ENCODE peak calls at places on chromosome 1, in ten cellular contexts. One of them, this sample, is unnamed.

GRCh38 chr1:159916240-159917051 is 8.9 kb downstream of the TAGLN2 start:
- DNase-seq in neural crest cell: no peak
- DNase-seq in SHP77: no peak
- DNase-seq in astrocyte of the spinal cord: peak
- DNase-seq in osteocyte: no peak
- DNase-seq in LoVo: peak
- DNase-seq in Kasumi-1: no peak
- DNase-seq in nephron progenitor cell: no peak
- DNase-seq in iris pigment epithelial cell: peak
- DNase-seq in H9: no peak
- DNase-seq in this sample: peak

GRCh38 chr1:21233480-21233879 is 56.8 kb downstream of the ECE1 start:
- DNase-seq in H9: no peak
- DNase-seq in neural crest cell: no peak
- DNase-seq in SHP77: no peak
- DNase-seq in iris pigment epithelial cell: no peak
- DNase-seq in osteocyte: no peak
- DNase-seq in nephron progenitor cell: no peak
- DNase-seq in LoVo: no peak
- DNase-seq in astrocyte of the spinal cord: no peak
- DNase-seq in Kasumi-1: peak
- DNase-seq in this sample: no peak

GRCh38 chr1:92653605-92654381 is 131.1 kb downstream of the EVI5 start:
- DNase-seq in H9: no peak
- DNase-seq in osteocyte: no peak
- DNase-seq in astrocyte of the spinal cord: no peak
- DNase-seq in nephron progenitor cell: no peak
- DNase-seq in neural crest cell: no peak
- DNase-seq in LoVo: no peak
- DNase-seq in Kasumi-1: no peak
- DNase-seq in iris pigment epithelial cell: no peak
- DNase-seq in SHP77: no peak
- DNase-seq in this sample: no peak

GRCh38 chr1:79539001-79539400 is 532.5 kb upstream of the ADGRL4 start:
- DNase-seq in LoVo: no peak
- DNase-seq in astrocyte of the spinal cord: no peak
- DNase-seq in osteocyte: no peak
- DNase-seq in iris pigment epithelial cell: no peak
- DNase-seq in nephron progenitor cell: no peak
- DNase-seq in SHP77: no peak
- DNase-seq in neural crest cell: no peak
- DNase-seq in Kasumi-1: no peak
- DNase-seq in H9: no peak
- DNase-seq in this sample: no peak

GRCh38 chr1:172778461-172779455 is 119.9 kb downstream of the FASLG start:
- DNase-seq in LoVo: no peak
- DNase-seq in Kasumi-1: peak
- DNase-seq in astrocyte of the spinal cord: no peak
- DNase-seq in neural crest cell: no peak
- DNase-seq in nephron progenitor cell: no peak
- DNase-seq in iris pigment epithelial cell: peak
- DNase-seq in SHP77: peak
- DNase-seq in osteocyte: no peak
- DNase-seq in H9: no peak
- DNase-seq in this sample: no peak

GRCh38 chr1:28417441-28418277 is 48.1 kb downstream of the PHACTR4 start:
- DNase-seq in Kasumi-1: no peak
- DNase-seq in LoVo: peak
- DNase-seq in iris pigment epithelial cell: peak
- DNase-seq in H9: no peak
- DNase-seq in SHP77: no peak
- DNase-seq in neural crest cell: no peak
- DNase-seq in nephron progenitor cell: no peak
- DNase-seq in osteocyte: no peak
- DNase-seq in astrocyte of the spinal cord: peak
- DNase-seq in this sample: peak

GRCh38 chr1:116825400-116825734 is 71.1 kb downstream of the CD2 start:
- DNase-seq in neural crest cell: no peak
- DNase-seq in Kasumi-1: no peak
- DNase-seq in LoVo: no peak
- DNase-seq in SHP77: peak
- DNase-seq in astrocyte of the spinal cord: no peak
- DNase-seq in iris pigment epithelial cell: no peak
- DNase-seq in H9: no peak
- DNase-seq in nephron progenitor cell: peak
- DNase-seq in osteocyte: no peak
- DNase-seq in this sample: peak

GRCh38 chr1:39690225-39690624 is 1.0 kb downstream of the HPCAL4 start:
- DNase-seq in astrocyte of the spinal cord: no peak
- DNase-seq in iris pigment epithelial cell: no peak
- DNase-seq in neural crest cell: no peak
- DNase-seq in H9: no peak
- DNase-seq in SHP77: no peak
- DNase-seq in Kasumi-1: no peak
- DNase-seq in LoVo: no peak
- DNase-seq in osteocyte: no peak
- DNase-seq in nephron progenitor cell: no peak
- DNase-seq in this sample: no peak

GRCh38 chr1:29487291-29487690 is 251.0 kb downstream of the PTPRU start:
- DNase-seq in osteocyte: peak
- DNase-seq in neural crest cell: no peak
- DNase-seq in LoVo: no peak
- DNase-seq in Kasumi-1: no peak
- DNase-seq in H9: no peak
- DNase-seq in astrocyte of the spinal cord: no peak
- DNase-seq in nephron progenitor cell: no peak
- DNase-seq in iris pigment epithelial cell: no peak
- DNase-seq in SHP77: no peak
- DNase-seq in this sample: no peak

GRCh38 chr1:51998007-51998406 is 7.5 kb upstream of the RAB3B start:
- DNase-seq in SHP77: no peak
- DNase-seq in nephron progenitor cell: no peak
- DNase-seq in neural crest cell: no peak
- DNase-seq in iris pigment epithelial cell: no peak
- DNase-seq in H9: peak
- DNase-seq in LoVo: no peak
- DNase-seq in Kasumi-1: no peak
- DNase-seq in osteocyte: no peak
- DNase-seq in astrocyte of the spinal cord: no peak
- DNase-seq in this sample: no peak